ENCODE peak calls at places on chromosomes 11 and 22, in nine cellular contexts. One of them, this sample, is unnamed.

GRCh38 chr11:60563553-60564235 is 48.5 kb downstream of the MS4A13 start:
- DNase-seq in T-helper 1 cell: no peak
- DNase-seq in stimulated activated naive CD8-positive, alpha-beta T cell treated with anti-CD3 and anti-CD28 coated beads, Interleukin-15, Interleukin-2, amounts not matched to agents 100 U/mL and 50 U/mL, for 24 hours: no peak
- DNase-seq in effector memory CD8-positive, alpha-beta T cell: no peak
- DNase-seq in neuronal stem cell: no peak
- DNase-seq in Daoy: no peak
- DNase-seq in NCI-H1694 treated with DMSO at 0.1 percent for 48 hours: no peak
- DNase-seq in neural crest cell: no peak
- DNase-seq in head of caudate nucleus: no peak
- DNase-seq in this sample: no peak

GRCh38 chr22:33579448-33580093 is 340.7 kb downstream of the LARGE1 start:
- DNase-seq in T-helper 1 cell: no peak
- DNase-seq in NCI-H1694 treated with DMSO at 0.1 percent for 48 hours: peak
- DNase-seq in neuronal stem cell: peak
- DNase-seq in stimulated activated naive CD8-positive, alpha-beta T cell treated with anti-CD3 and anti-CD28 coated beads, Interleukin-15, Interleukin-2, amounts not matched to agents 100 U/mL and 50 U/mL, for 24 hours: peak
- DNase-seq in Daoy: peak
- DNase-seq in effector memory CD8-positive, alpha-beta T cell: peak
- DNase-seq in neural crest cell: peak
- DNase-seq in head of caudate nucleus: peak
- DNase-seq in this sample: no peak

GRCh38 chr11:44550123-44550522 is 15.3 kb upstream of the CD82 start:
- DNase-seq in head of caudate nucleus: no peak
- DNase-seq in T-helper 1 cell: no peak
- DNase-seq in Daoy: no peak
- DNase-seq in neural crest cell: no peak
- DNase-seq in stimulated activated naive CD8-positive, alpha-beta T cell treated with anti-CD3 and anti-CD28 coated beads, Interleukin-15, Interleukin-2, amounts not matched to agents 100 U/mL and 50 U/mL, for 24 hours: no peak
- DNase-seq in effector memory CD8-positive, alpha-beta T cell: no peak
- DNase-seq in NCI-H1694 treated with DMSO at 0.1 percent for 48 hours: no peak
- DNase-seq in neuronal stem cell: no peak
- DNase-seq in this sample: no peak

GRCh38 chr22:20116951-20117645 is at the start of gene TRMT2A:
- DNase-seq in head of caudate nucleus: peak
- DNase-seq in stimulated activated naive CD8-positive, alpha-beta T cell treated with anti-CD3 and anti-CD28 coated beads, Interleukin-15, Interleukin-2, amounts not matched to agents 100 U/mL and 50 U/mL, for 24 hours: peak
- DNase-seq in neuronal stem cell: peak
- DNase-seq in effector memory CD8-positive, alpha-beta T cell: peak
- DNase-seq in NCI-H1694 treated with DMSO at 0.1 percent for 48 hours: peak
- DNase-seq in T-helper 1 cell: peak
- DNase-seq in neural crest cell: peak
- DNase-seq in Daoy: peak
- DNase-seq in this sample: peak

GRCh38 chr11:2137202-2138071 is 1.8 kb downstream of the IGF2 start:
- DNase-seq in Daoy: peak
- DNase-seq in stimulated activated naive CD8-positive, alpha-beta T cell treated with anti-CD3 and anti-CD28 coated beads, Interleukin-15, Interleukin-2, amounts not matched to agents 100 U/mL and 50 U/mL, for 24 hours: no peak
- DNase-seq in T-helper 1 cell: no peak
- DNase-seq in NCI-H1694 treated with DMSO at 0.1 percent for 48 hours: no peak
- DNase-seq in head of caudate nucleus: no peak
- DNase-seq in neural crest cell: peak
- DNase-seq in neuronal stem cell: peak
- DNase-seq in effector memory CD8-positive, alpha-beta T cell: no peak
- DNase-seq in this sample: no peak

GRCh38 chr11:8225589-8226036 is 38.1 kb downstream of the LMO1 start:
- DNase-seq in Daoy: peak
- DNase-seq in neural crest cell: peak
- DNase-seq in neuronal stem cell: peak
- DNase-seq in NCI-H1694 treated with DMSO at 0.1 percent for 48 hours: peak
- DNase-seq in T-helper 1 cell: peak
- DNase-seq in effector memory CD8-positive, alpha-beta T cell: peak
- DNase-seq in stimulated activated naive CD8-positive, alpha-beta T cell treated with anti-CD3 and anti-CD28 coated beads, Interleukin-15, Interleukin-2, amounts not matched to agents 100 U/mL and 50 U/mL, for 24 hours: peak
- DNase-seq in head of caudate nucleus: peak
- DNase-seq in this sample: no peak

GRCh38 chr11:14974021-14974698 is 2.0 kb upstream of the CALCA start:
- DNase-seq in head of caudate nucleus: no peak
- DNase-seq in neuronal stem cell: peak
- DNase-seq in neural crest cell: no peak
- DNase-seq in Daoy: peak
- DNase-seq in effector memory CD8-positive, alpha-beta T cell: no peak
- DNase-seq in stimulated activated naive CD8-positive, alpha-beta T cell treated with anti-CD3 and anti-CD28 coated beads, Interleukin-15, Interleukin-2, amounts not matched to agents 100 U/mL and 50 U/mL, for 24 hours: no peak
- DNase-seq in NCI-H1694 treated with DMSO at 0.1 percent for 48 hours: no peak
- DNase-seq in T-helper 1 cell: no peak
- DNase-seq in this sample: no peak

GRCh38 chr11:31803813-31804438 is 7.2 kb downstream of the PAX6 start:
- DNase-seq in stimulated activated naive CD8-positive, alpha-beta T cell treated with anti-CD3 and anti-CD28 coated beads, Interleukin-15, Interleukin-2, amounts not matched to agents 100 U/mL and 50 U/mL, for 24 hours: no peak
- DNase-seq in Daoy: no peak
- DNase-seq in effector memory CD8-positive, alpha-beta T cell: no peak
- DNase-seq in neuronal stem cell: no peak
- DNase-seq in T-helper 1 cell: no peak
- DNase-seq in neural crest cell: peak
- DNase-seq in NCI-H1694 treated with DMSO at 0.1 percent for 48 hours: no peak
- DNase-seq in head of caudate nucleus: no peak
- DNase-seq in this sample: no peak